ENCODE peak calls at places on chromosomes 13 and 19, in four cellular contexts. C is A549, R is K562, S is endothelial cell of umbilical vein. N is an unnamed sample.

GRCh38 chr13:83378901-83379300 is 503.4 kb downstream of the SLITRK1 start:
- DNase-seq in C (no peak), R (no peak), S (no peak), N (peak; percentile 11)

GRCh38 chr13:75326173-75327131 is 155.5 kb downstream of the TBC1D4 start:
- DNase-seq in C (no peak), R (peak; percentile 62), S (peak; percentile 87), N (no peak)

GRCh38 chr19:44772969-44773368 is 4.7 kb upstream of the CBLC start:
- DNase-seq in C (no peak), R (no peak), S (no peak), N (no peak)

GRCh38 chr13:77697208-77698103 is at the start of gene SLAIN1:
- DNase-seq in C (peak; percentile 35), R (peak; percentile 54), S (peak; percentile 61), N (peak; percentile 89)

GRCh38 chr19:18439025-18439909 is 1.3 kb upstream of the ISYNA1 start:
- DNase-seq in C (no peak), R (peak; percentile 63), S (no peak), N (no peak)

GRCh38 chr19:18093439-18094161 is 4.0 kb upstream of the MAST3 start:
- DNase-seq in C (peak; percentile 52), R (peak; percentile 85), S (no peak), N (peak; percentile 49)

GRCh38 chr19:15631817-15632216 is 8.9 kb upstream of the CYP4F3 start:
- DNase-seq in C (peak; percentile 13), R (peak; percentile 62), S (no peak), N (peak; percentile 64)

GRCh38 chr19:12284226-12284625 is 10.5 kb downstream of the ZNF44 start:
- DNase-seq in C (no peak), R (no peak), S (no peak), N (no peak)

GRCh38 chr19:36331353-36332228 is 47.4 kb downstream of the ZFP14 start:
- DNase-seq in C (peak; percentile 38), R (peak; percentile 18), S (peak; percentile 88), N (no peak)

DNA sequence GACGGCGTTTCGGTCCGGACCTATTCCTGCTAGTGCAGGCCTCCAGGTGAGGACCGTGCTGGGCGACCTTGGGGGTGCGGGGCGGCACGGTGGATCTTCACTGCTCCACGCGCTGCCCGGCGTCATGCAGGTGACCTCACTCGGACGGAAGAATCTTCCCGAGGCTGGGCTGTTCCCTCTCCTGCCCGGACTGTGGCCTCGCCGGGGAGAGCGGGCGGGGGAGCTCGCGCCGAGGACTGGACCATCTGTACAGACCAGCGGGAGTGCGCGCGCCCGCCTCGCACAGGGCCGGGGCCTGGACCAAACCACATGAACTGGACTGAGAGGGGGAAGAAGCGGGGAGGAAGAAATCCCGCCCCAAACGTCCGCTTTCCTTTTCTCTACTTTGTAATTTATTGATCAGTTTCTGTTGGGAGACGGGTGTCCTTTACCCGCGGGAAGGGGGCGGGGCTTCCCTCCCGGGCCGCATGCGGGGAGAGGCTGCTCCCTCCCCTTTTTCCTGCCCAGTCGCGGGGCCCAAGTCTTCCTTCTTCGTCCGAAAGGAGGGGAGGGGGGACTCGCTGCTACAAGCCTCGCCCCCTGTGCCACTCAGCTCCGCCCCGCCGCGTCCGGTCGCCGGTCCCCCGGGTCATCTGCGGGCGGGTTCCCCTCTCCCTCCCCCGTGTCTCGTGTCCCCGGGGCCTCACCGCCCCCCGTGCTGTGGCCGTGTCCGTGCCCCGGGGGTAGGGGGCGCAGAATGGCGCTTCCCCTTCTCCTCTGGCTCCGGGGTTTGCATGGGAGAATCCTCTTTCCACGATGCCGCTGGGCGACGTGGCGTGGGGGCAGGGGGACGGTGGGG is 4.9 kb downstream of the HRC start:
- DNase-seq in C (peak; percentile 91), R (peak; percentile 94), S (peak; percentile 83), N (peak; percentile 83)
- TF ChIP-seq MYC in C (no peak), R (peak; percentile 66), S (no peak), N (peak; percentile 60)

GRCh38 chr13:114142640-114143490 is 10.4 kb upstream of the RASA3 start:
- DNase-seq in C (no peak), R (no peak), S (no peak), N (peak; percentile 42)

GRCh38 chr13:114140909-114141255 is 8.5 kb upstream of the RASA3 start:
- DNase-seq in C (no peak), R (no peak), S (no peak), N (no peak)

GRCh38 chr13:114142137-114142550 is 9.7 kb upstream of the RASA3 start:
- DNase-seq in C (no peak), R (no peak), S (no peak), N (no peak)

GRCh38 chr13:114141261-114141996 is 9.0 kb upstream of the RASA3 start:
- DNase-seq in C (no peak), R (no peak), S (no peak), N (no peak)

DNA sequence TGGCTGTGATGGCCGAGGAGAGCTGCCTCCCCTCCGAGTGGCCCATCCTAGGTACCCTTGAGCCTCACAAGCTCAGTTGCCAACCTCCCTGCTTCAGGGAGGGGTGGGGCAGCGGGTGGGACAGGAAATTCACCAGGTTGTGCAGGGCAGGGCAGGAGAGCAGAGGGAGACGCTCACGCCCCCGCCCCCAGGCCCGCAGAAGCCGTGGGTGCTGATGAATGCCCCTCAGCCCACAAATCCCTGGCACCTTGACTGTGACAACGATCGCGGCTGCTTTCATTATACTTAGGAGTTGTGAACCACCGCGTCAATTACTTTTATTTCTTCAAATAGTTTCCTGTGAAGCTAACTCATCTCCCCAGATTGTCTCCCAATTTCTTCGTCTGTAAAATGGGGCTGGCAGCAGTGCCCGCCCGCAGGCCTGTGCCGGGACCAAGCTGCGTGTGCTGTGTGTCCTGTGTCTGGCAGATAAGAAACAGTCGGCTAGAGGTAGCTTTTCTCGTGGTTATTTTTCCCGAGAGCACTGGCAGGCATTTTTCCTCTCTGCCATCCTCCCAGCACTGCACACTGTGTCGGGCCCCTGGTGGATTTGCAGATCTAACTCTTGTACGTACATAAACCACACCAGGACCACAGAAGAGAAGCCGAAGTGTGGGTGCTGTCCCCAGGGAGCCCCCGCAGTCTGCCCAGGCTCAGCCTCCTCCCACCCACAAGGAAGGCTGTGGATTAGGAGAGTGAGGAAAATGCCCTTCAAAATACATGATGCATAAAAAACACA is 7.9 kb upstream of the RASA3 start:
- DNase-seq in C (no peak), R (no peak), S (no peak), N (peak; percentile 70)
- TF ChIP-seq MYC in C (no peak), R (no peak), S (no peak), N (no peak)

GRCh38 chr13:109253316-109253715 is 533.1 kb downstream of the IRS2 start:
- DNase-seq in C (no peak), R (no peak), S (no peak), N (no peak)

GRCh38 chr13:109251958-109252357 is 534.4 kb downstream of the IRS2 start:
- DNase-seq in C (no peak), R (no peak), S (peak; percentile 47), N (no peak)

GRCh38 chr13:109255457-109255856 is 530.9 kb downstream of the IRS2 start:
- DNase-seq in C (no peak), R (no peak), S (no peak), N (no peak)

GRCh38 chr13:109256866-109257760 is 529.3 kb downstream of the IRS2 start:
- DNase-seq in C (peak; percentile 45), R (no peak), S (peak; percentile 42), N (no peak)

GRCh38 chr13:109254271-109254670 is 532.1 kb downstream of the IRS2 start:
- DNase-seq in C (no peak), R (no peak), S (no peak), N (no peak)
- TF ChIP-seq MYC in C (no peak), R (no peak), S (no peak), N (no peak)

GRCh38 chr13:21310220-21310619 is 133.8 kb downstream of the MRPL57 start:
- DNase-seq in C (no peak), R (no peak), S (no peak), N (no peak)
- TF ChIP-seq MYC in C (no peak), R (no peak), S (no peak), N (no peak)

GRCh38 chr13:30832845-30833332 is 73.2 kb upstream of the MEDAG start:
- DNase-seq in C (peak; percentile 38), R (peak; percentile 46), S (peak; percentile 75), N (peak; percentile 44)
- TF ChIP-seq MYC in C (no peak), R (no peak), S (no peak), N (no peak)

GRCh38 chr19:47729799-47730520 is 15.4 kb upstream of the NOP53 start:
- DNase-seq in C (peak; percentile 87), R (peak; percentile 98), S (peak; percentile 93), N (peak; percentile 85)
- TF ChIP-seq MYC in C (no peak), R (no peak), S (no peak), N (no peak)

GRCh38 chr19:3433805-3434540 is 46.4 kb downstream of the SMIM24 start:
- DNase-seq in C (no peak), R (no peak), S (no peak), N (no peak)

GRCh38 chr19:3431760-3432397 is 48.4 kb downstream of the SMIM24 start:
- DNase-seq in C (no peak), R (no peak), S (no peak), N (no peak)

GRCh38 chr19:3434630-3435553 is 45.4 kb downstream of the SMIM24 start:
- DNase-seq in C (peak; percentile 89), R (peak; percentile 97), S (peak; percentile 97), N (peak; percentile 94)

GRCh38 chr19:3433313-3433712 is 47.0 kb downstream of the SMIM24 start:
- DNase-seq in C (no peak), R (no peak), S (no peak), N (no peak)
- TF ChIP-seq MYC in C (no peak), R (no peak), S (no peak), N (no peak)

DNA sequence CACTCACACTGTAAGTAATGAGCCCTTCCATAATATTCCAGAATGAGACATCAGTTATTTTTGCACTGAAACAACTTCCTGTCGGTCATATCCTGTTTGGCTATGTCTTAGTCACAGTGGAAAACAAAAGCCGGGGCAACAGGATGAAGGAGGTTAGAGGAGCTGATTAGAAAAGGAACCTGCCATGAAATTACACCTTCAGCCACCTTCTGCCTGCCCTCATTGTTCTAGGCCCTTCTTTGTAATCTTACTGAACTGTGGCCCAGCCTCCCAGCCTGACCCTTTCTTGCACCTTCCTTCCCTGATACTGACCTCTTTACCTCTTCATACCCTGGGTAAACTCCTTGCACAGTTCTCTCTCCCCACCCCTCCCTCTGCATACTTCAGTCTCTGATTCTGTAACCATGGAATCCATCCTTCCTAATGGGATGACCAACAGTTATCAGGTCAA is 67.3 kb downstream of the DOCK9 start:
- DNase-seq in C (peak; percentile 6), R (peak; percentile 15), S (peak; percentile 98), N (peak; percentile 39)
- TF ChIP-seq MYC in C (no peak), R (no peak), S (peak; percentile 44), N (no peak)

DNA sequence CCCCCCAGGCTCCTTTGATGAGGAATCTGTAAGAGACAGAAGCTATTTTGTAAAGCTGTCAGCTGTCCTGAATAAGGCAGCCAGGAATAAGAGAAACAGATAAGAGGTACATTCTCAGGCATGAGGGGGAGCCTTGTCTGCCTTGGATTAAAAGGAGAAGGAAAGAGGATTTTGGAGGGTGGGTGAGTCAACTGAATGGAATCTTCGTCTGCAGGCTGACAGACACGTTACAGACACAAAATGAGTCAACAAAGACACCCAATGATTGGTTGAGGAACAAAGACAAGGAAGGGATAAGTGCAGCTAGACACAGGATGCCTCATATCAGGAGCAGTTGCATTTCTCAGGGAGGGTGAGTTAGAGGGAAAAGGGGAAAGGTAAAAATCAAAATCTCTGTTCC is 162.5 kb downstream of the OLFM4 start:
- DNase-seq in C (no peak), R (no peak), S (no peak), N (no peak)
- TF ChIP-seq MYC in C (no peak), R (no peak), S (no peak), N (no peak)

GRCh38 chr19:46306501-46306900 is 9.7 kb downstream of the HIF3A start:
- DNase-seq in C (no peak), R (no peak), S (no peak), N (no peak)
- TF ChIP-seq MYC in C (no peak), R (no peak), S (no peak), N (no peak)

N was measured in NB4.